ENCODE peak calls at places on chromosomes 3 and 15, in seven cellular contexts. One of them, this sample, is unnamed.
A peak's percentile ranks its signal among the peaks of the same experiment; 100 is the strongest.

GRCh38 chr15:40087991-40088928 is 20.4 kb downstream of the BMF start:
- DNase-seq in IMR-90: no peak
- DNase-seq in transverse colon: no peak
- DNase-seq in CD8-positive, alpha-beta T cell: no peak
- DNase-seq in lung: no peak
- DNase-seq in HCT116: no peak
- DNase-seq in Peyer's patch: no peak
- DNase-seq in this sample: no peak

GRCh38 chr3:129690406-129690805 is 83.9 kb upstream of the PLXND1 start:
- DNase-seq in IMR-90: peak; percentile 79
- DNase-seq in HCT116: peak; percentile 73
- DNase-seq in lung: peak; percentile 52
- DNase-seq in Peyer's patch: no peak
- DNase-seq in CD8-positive, alpha-beta T cell: peak; percentile 16
- DNase-seq in transverse colon: no peak
- DNase-seq in this sample: no peak

GRCh38 chr3:9485248-9485647 is 68.4 kb downstream of the LHFPL4 start:
- DNase-seq in Peyer's patch: no peak
- DNase-seq in transverse colon: no peak
- DNase-seq in CD8-positive, alpha-beta T cell: no peak
- DNase-seq in HCT116: no peak
- DNase-seq in lung: no peak
- DNase-seq in IMR-90: no peak
- DNase-seq in this sample: no peak

GRCh38 chr3:12159227-12159601 is 502 bp upstream of the TIMP4 start:
- DNase-seq in CD8-positive, alpha-beta T cell: no peak
- DNase-seq in Peyer's patch: no peak
- DNase-seq in IMR-90: no peak
- DNase-seq in transverse colon: no peak
- DNase-seq in lung: no peak
- DNase-seq in HCT116: no peak
- DNase-seq in this sample: no peak

GRCh38 chr3:11186771-11187170 is 32.5 kb downstream of the HRH1 start:
- DNase-seq in IMR-90: peak; percentile 55
- DNase-seq in transverse colon: no peak
- DNase-seq in lung: no peak
- DNase-seq in CD8-positive, alpha-beta T cell: no peak
- DNase-seq in Peyer's patch: no peak
- DNase-seq in HCT116: no peak
- DNase-seq in this sample: no peak

GRCh38 chr3:36957862-36958686 is 13.2 kb upstream of the TRANK1 start:
- DNase-seq in CD8-positive, alpha-beta T cell: no peak
- DNase-seq in transverse colon: peak; percentile 20
- DNase-seq in IMR-90: peak; percentile 93
- DNase-seq in HCT116: no peak
- DNase-seq in lung: no peak
- DNase-seq in Peyer's patch: no peak
- DNase-seq in this sample: no peak

GRCh38 chr3:122671543-122671942 is 9.1 kb upstream of the PARP14 start:
- DNase-seq in transverse colon: no peak
- DNase-seq in IMR-90: no peak
- DNase-seq in Peyer's patch: no peak
- DNase-seq in lung: no peak
- DNase-seq in CD8-positive, alpha-beta T cell: no peak
- DNase-seq in HCT116: no peak
- DNase-seq in this sample: no peak

GRCh38 chr3:179348325-179349013 is 960 bp downstream of the MFN1 start:
- DNase-seq in transverse colon: no peak
- DNase-seq in lung: no peak
- DNase-seq in Peyer's patch: no peak
- DNase-seq in CD8-positive, alpha-beta T cell: no peak
- DNase-seq in IMR-90: no peak
- DNase-seq in HCT116: no peak
- DNase-seq in this sample: no peak

GRCh38 chr3:159796226-159796625 is 192.4 kb upstream of the IL12A start:
- DNase-seq in lung: no peak
- DNase-seq in HCT116: no peak
- DNase-seq in Peyer's patch: no peak
- DNase-seq in transverse colon: no peak
- DNase-seq in CD8-positive, alpha-beta T cell: no peak
- DNase-seq in IMR-90: no peak
- DNase-seq in this sample: peak; percentile 30

GRCh38 chr3:8712871-8713360 is 20.7 kb upstream of the CAV3 start:
- DNase-seq in CD8-positive, alpha-beta T cell: no peak
- DNase-seq in transverse colon: no peak
- DNase-seq in HCT116: no peak
- DNase-seq in IMR-90: no peak
- DNase-seq in Peyer's patch: no peak
- DNase-seq in lung: no peak
- DNase-seq in this sample: no peak

GRCh38 chr3:160879859-160880258 is 123.8 kb downstream of the PPM1L start:
- DNase-seq in Peyer's patch: no peak
- DNase-seq in CD8-positive, alpha-beta T cell: no peak
- DNase-seq in IMR-90: no peak
- DNase-seq in lung: no peak
- DNase-seq in transverse colon: no peak
- DNase-seq in HCT116: no peak
- DNase-seq in this sample: no peak

GRCh38 chr3:160886421-160886820 is 130.4 kb downstream of the PPM1L start:
- DNase-seq in transverse colon: peak; percentile 36
- DNase-seq in Peyer's patch: no peak
- DNase-seq in IMR-90: no peak
- DNase-seq in CD8-positive, alpha-beta T cell: no peak
- DNase-seq in HCT116: no peak
- DNase-seq in lung: no peak
- DNase-seq in this sample: no peak

GRCh38 chr3:160885791-160886286 is 129.8 kb downstream of the PPM1L start:
- DNase-seq in Peyer's patch: peak; percentile 50
- DNase-seq in IMR-90: peak; percentile 27
- DNase-seq in CD8-positive, alpha-beta T cell: no peak
- DNase-seq in HCT116: no peak
- DNase-seq in transverse colon: peak; percentile 74
- DNase-seq in lung: peak; percentile 35
- DNase-seq in this sample: no peak

GRCh38 chr3:160883373-160883772 is 127.3 kb downstream of the PPM1L start:
- DNase-seq in IMR-90: no peak
- DNase-seq in Peyer's patch: no peak
- DNase-seq in CD8-positive, alpha-beta T cell: no peak
- DNase-seq in transverse colon: no peak
- DNase-seq in HCT116: no peak
- DNase-seq in lung: no peak
- DNase-seq in this sample: no peak
- H3K4me1 ChIP-seq in IMR-90: no peaks in the 10 kb centered on the region
- H3K4me1 ChIP-seq in Peyer's patch: no peaks in the 10 kb centered on the region
- H3K4me1 ChIP-seq in CD8-positive, alpha-beta T cell: no peaks in the 10 kb centered on the region
- H3K4me1 ChIP-seq in transverse colon: no peaks in the 10 kb centered on the region
- H3K4me1 ChIP-seq in HCT116: peaks cover 8% of the 10 kb centered on the region
- H3K4me1 ChIP-seq in lung: peaks cover 3% of the 10 kb centered on the region
- H3K4me1 ChIP-seq in this sample: no peaks in the 10 kb centered on the region

GRCh38 chr3:126465928-126466564 is 9.6 kb downstream of the ZXDC start:
- DNase-seq in lung: peak; percentile 61
- DNase-seq in transverse colon: peak; percentile 32
- DNase-seq in CD8-positive, alpha-beta T cell: no peak
- DNase-seq in HCT116: no peak
- DNase-seq in Peyer's patch: no peak
- DNase-seq in IMR-90: no peak
- DNase-seq in this sample: no peak
- H3K36me3 ChIP-seq in lung: peaks cover 23% of the 10 kb centered on the region
- H3K36me3 ChIP-seq in transverse colon: peaks cover 65% of the 10 kb centered on the region
- H3K36me3 ChIP-seq in CD8-positive, alpha-beta T cell: peaks cover 79% of the 10 kb centered on the region
- H3K36me3 ChIP-seq in HCT116: peaks cover 71% of the 10 kb centered on the region
- H3K36me3 ChIP-seq in Peyer's patch: peaks cover 10% of the 10 kb centered on the region
- H3K36me3 ChIP-seq in IMR-90: peaks cover 86% of the 10 kb centered on the region
- H3K36me3 ChIP-seq in this sample: peaks cover 88% of the 10 kb centered on the region

GRCh38 chr3:100057716-100058575 is 56.4 kb downstream of the FILIP1L start:
- DNase-seq in transverse colon: no peak
- DNase-seq in Peyer's patch: no peak
- DNase-seq in lung: no peak
- DNase-seq in IMR-90: no peak
- DNase-seq in HCT116: no peak
- DNase-seq in CD8-positive, alpha-beta T cell: no peak
- DNase-seq in this sample: no peak
- TF ChIP-seq CTCF in transverse colon: no peak
- TF ChIP-seq CTCF in Peyer's patch: no peak
- TF ChIP-seq CTCF in lung: no peak
- TF ChIP-seq CTCF in IMR-90: no peak
- TF ChIP-seq CTCF in HCT116: no peak
- TF ChIP-seq CTCF in CD8-positive, alpha-beta T cell: no peak
- TF ChIP-seq CTCF in this sample: no peak

DNA sequence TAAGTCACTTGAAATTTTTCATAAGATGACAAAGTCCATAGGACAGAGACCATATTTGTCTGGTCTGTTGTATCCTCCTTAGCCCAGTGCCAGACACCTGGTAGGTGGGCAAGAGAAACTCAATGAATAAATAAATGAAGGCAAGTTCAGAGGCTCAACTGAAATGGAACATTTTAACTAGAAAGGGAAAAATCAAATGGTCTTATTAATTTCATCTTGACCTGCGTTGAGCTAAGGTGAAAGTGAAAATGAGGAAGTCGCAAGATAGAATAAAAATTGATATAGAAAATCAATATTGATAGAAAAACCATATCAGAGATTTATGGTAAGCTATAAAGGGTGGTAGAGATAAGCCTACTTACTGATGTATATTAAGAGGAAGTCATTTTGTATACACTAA is 3.0 kb downstream of the NFKBIZ start:
- DNase-seq in lung: no peak
- DNase-seq in transverse colon: no peak
- DNase-seq in HCT116: no peak
- DNase-seq in Peyer's patch: no peak
- DNase-seq in IMR-90: no peak
- DNase-seq in CD8-positive, alpha-beta T cell: no peak
- DNase-seq in this sample: no peak
- H3K4me1 ChIP-seq in lung: peaks cover 11% of the 10 kb centered on the region
- H3K4me1 ChIP-seq in transverse colon: peaks cover 29% of the 10 kb centered on the region
- H3K4me1 ChIP-seq in HCT116: peaks cover 23% of the 10 kb centered on the region
- H3K4me1 ChIP-seq in Peyer's patch: peaks cover 44% of the 10 kb centered on the region
- H3K4me1 ChIP-seq in IMR-90: peaks cover 15% of the 10 kb centered on the region
- H3K4me1 ChIP-seq in CD8-positive, alpha-beta T cell: peaks cover 40% of the 10 kb centered on the region
- H3K4me1 ChIP-seq in this sample: peaks cover 61% of the 10 kb centered on the region

DNA sequence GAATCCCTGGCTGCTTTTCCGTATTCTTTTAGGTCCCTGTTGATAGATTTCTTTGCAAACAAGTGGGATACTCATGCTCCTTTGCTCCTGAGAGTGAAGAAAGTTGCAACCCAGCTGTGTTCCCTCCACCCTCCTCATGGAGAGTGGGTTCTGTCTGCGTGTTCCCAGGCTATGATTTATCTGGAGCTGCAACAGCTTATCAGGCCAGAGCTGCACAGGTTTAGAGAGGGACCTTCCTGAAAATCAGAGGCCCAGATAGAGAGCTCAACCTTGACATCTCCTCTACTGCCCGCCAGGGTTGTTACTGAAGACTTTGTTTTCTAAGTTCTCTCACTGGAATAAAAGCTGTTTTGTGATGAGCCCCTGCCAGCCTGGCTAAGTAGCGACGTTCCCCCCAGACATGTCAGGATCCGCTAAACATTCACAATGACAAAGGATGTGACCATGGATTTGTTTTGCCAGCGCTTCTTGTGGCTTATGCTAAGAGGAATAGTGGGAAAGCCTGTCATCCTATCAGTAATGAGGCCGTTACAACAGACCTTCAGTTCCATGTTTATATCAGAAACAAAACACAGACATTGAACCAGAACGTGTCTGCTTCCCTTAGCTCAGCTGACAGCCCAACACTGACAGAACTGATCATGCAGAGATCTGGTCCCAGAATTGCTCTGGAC is 58.5 kb upstream of the MYZAP start:
- DNase-seq in Peyer's patch: no peak
- DNase-seq in HCT116: no peak
- DNase-seq in transverse colon: no peak
- DNase-seq in CD8-positive, alpha-beta T cell: no peak
- DNase-seq in lung: no peak
- DNase-seq in IMR-90: peak; percentile 16
- DNase-seq in this sample: no peak
- H3K36me3 ChIP-seq in Peyer's patch: no peaks in the 10 kb centered on the region
- H3K36me3 ChIP-seq in HCT116: no peaks in the 10 kb centered on the region
- H3K36me3 ChIP-seq in transverse colon: no peaks in the 10 kb centered on the region
- H3K36me3 ChIP-seq in CD8-positive, alpha-beta T cell: no peaks in the 10 kb centered on the region
- H3K36me3 ChIP-seq in lung: no peaks in the 10 kb centered on the region
- H3K36me3 ChIP-seq in IMR-90: no peaks in the 10 kb centered on the region
- H3K36me3 ChIP-seq in this sample: no peaks in the 10 kb centered on the region

GRCh38 chr15:64089553-64090280 is 3.9 kb downstream of the CIAO2A start:
- DNase-seq in Peyer's patch: no peak
- DNase-seq in lung: no peak
- DNase-seq in transverse colon: no peak
- DNase-seq in HCT116: no peak
- DNase-seq in CD8-positive, alpha-beta T cell: no peak
- DNase-seq in IMR-90: no peak
- DNase-seq in this sample: no peak

GRCh38 chr15:64090527-64090926 is 3.1 kb downstream of the CIAO2A start:
- DNase-seq in IMR-90: no peak
- DNase-seq in Peyer's patch: no peak
- DNase-seq in transverse colon: no peak
- DNase-seq in lung: no peak
- DNase-seq in HCT116: no peak
- DNase-seq in CD8-positive, alpha-beta T cell: no peak
- DNase-seq in this sample: no peak

GRCh38 chr15:64092864-64093626 is 593 bp downstream of the CIAO2A start:
- DNase-seq in transverse colon: peak; percentile 64
- DNase-seq in IMR-90: peak; percentile 64
- DNase-seq in CD8-positive, alpha-beta T cell: no peak
- DNase-seq in lung: peak; percentile 34
- DNase-seq in Peyer's patch: peak; percentile 63
- DNase-seq in HCT116: no peak
- DNase-seq in this sample: no peak

GRCh38 chr15:64093627-64094417 is at the start of gene CIAO2A:
- DNase-seq in IMR-90: peak; percentile 98
- DNase-seq in Peyer's patch: peak; percentile 95
- DNase-seq in transverse colon: peak; percentile 98
- DNase-seq in HCT116: peak; percentile 99
- DNase-seq in CD8-positive, alpha-beta T cell: peak; percentile 85
- DNase-seq in lung: peak; percentile 97
- DNase-seq in this sample: peak; percentile 89

GRCh38 chr15:64092075-64092820 is 1.4 kb downstream of the CIAO2A start:
- DNase-seq in IMR-90: no peak
- DNase-seq in lung: no peak
- DNase-seq in Peyer's patch: no peak
- DNase-seq in CD8-positive, alpha-beta T cell: no peak
- DNase-seq in transverse colon: no peak
- DNase-seq in HCT116: no peak
- DNase-seq in this sample: no peak
- TF ChIP-seq CTCF in IMR-90: peak; percentile 21
- TF ChIP-seq CTCF in lung: no peak
- TF ChIP-seq CTCF in Peyer's patch: no peak
- TF ChIP-seq CTCF in CD8-positive, alpha-beta T cell: peak; percentile 47
- TF ChIP-seq CTCF in transverse colon: no peak
- TF ChIP-seq CTCF in HCT116: peak; percentile 38
- TF ChIP-seq CTCF in this sample: no peak